ENCODE peak calls at places on chromosomes 3 and 15, in four cellular contexts. X is left ventricle myocardium inferior, I is uterus, R is IMR-90. S is an unnamed sample.

GRCh38 chr15:38474155-38474757 is 20.3 kb downstream of the FAM98B start:
- DNase-seq in R (peak; percentile 82), X (no peak), I (no peak), S (no peak)

GRCh38 chr15:63075072-63075995 is 32.8 kb downstream of the TPM1 start:
- DNase-seq in I (peak; percentile 51), R (peak; percentile 46), X (no peak), S (no peak)

GRCh38 chr3:67037615-67038014 is 39.5 kb downstream of the KBTBD8 start:
- DNase-seq in X (no peak), I (no peak), R (peak; percentile 35), S (no peak)

GRCh38 chr15:79593119-79593869 is 161.2 kb downstream of the MINAR1 start:
- DNase-seq in X (no peak), I (no peak), R (peak; percentile 22), S (peak; percentile 42)

GRCh38 chr15:58771621-58772235 is 626 bp downstream of the MINDY2 start:
- DNase-seq in X (peak; percentile 53), I (peak; percentile 22), R (no peak), S (peak; percentile 91)

GRCh38 chr3:159830523-159831151 is 158.0 kb upstream of the IL12A start:
- DNase-seq in X (no peak), R (peak; percentile 52), I (no peak), S (no peak)

GRCh38 chr3:52845157-52845556 is 10.3 kb upstream of the MUSTN1 start:
- DNase-seq in I (peak; percentile 55), X (peak; percentile 50), R (peak; percentile 38), S (no peak)

GRCh38 chr15:98953950-98954349 is 53.6 kb downstream of the PGPEP1L start:
- DNase-seq in I (no peak), R (no peak), X (no peak), S (no peak)

GRCh38 chr3:88810455-88810854 is 297.0 kb upstream of the EPHA3 start:
- DNase-seq in I (no peak), X (no peak), R (peak; percentile 60), S (no peak)

GRCh38 chr15:41894791-41895463 is 1.1 kb upstream of the SPTBN5 start:
- DNase-seq in X (peak; percentile 82), R (peak; percentile 78), I (peak; percentile 62), S (no peak)

GRCh38 chr3:108388136-108389132 is 92.1 kb downstream of the HHLA2 start:
- DNase-seq in R (no peak), X (no peak), I (no peak), S (no peak)

GRCh38 chr15:77821188-77821958 is 188.7 kb upstream of the LINGO1 start:
- DNase-seq in R (peak; percentile 47), X (peak; percentile 42), I (no peak), S (no peak)

DNA sequence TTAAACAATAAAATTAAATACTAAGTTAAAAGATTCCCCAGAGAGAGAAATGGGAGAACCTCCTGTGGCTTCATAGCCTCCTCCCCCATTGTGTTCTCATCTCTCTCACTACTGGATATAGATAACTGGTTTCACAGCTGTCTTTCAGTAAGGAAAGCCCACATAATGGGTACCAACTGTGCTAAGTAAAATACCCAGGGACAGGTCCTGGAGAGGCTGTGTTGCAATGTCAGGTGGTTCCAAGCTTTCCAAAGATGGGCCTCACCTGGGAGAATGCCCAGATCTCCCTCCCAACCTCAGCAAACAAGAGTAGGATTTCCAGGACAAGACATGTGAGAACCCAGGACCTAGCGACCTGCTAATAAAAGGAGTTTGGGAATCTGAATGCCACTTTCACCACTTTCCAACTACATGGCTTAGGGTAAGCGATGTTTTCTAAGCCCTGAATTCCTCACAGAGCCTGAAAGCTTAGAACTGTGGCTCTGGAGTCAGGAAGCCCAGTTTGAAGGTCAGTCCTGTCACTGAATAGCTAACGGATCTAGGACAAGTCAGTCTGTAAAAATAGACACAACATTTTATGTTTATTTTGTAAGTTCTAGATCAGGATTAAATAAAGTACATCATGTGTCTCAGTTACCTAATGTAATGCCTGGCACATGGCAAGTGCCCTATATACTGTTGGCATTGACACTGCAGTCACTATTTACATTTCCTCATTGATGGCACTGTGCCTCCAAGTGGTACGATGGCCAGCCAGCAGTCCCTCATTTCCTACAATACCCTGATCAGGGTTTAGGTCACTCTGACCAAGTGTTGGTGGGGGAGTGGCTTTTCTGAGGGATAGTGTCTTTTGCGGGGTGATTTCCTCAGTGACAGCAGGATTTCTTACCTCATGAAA is 11.9 kb downstream of the CERS3 start:
- DNase-seq in X (no peak), R (no peak), I (peak; percentile 61), S (no peak)
- TF ChIP-seq CTCF in X (no peak), R (no peak), I (no peak), S (no peak)

DNA sequence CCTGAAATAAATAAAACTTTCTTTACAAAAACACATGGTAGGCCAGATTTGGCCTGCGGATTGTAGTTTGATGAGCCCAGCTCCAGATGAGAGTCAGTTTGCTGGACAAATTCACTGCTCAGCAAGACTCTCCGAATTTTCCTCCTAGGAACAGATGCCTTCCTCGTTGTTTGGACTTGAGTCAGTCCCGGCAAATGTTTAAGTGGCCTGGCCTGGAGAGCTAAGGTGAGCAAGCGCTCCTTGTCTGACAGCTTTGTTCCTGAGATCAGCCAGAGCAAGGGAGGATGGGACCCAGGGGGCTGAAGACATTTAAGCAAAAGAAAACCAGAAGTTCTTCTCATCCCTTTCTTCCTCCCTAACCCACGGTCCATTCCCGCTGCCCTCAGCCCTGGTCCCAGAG is 40.2 kb downstream of the POLR2M start:
- DNase-seq in X (no peak), I (peak; percentile 30), R (no peak), S (no peak)
- H3K4me3 ChIP-seq in X (peak overlapping the region; percentile 29), I (peak overlapping the region; percentile 16), R (no peak overlapping the region), S (peak overlapping the region; percentile 27)

GRCh38 chr3:58965870-58966269 is 84.0 kb downstream of the CFAP20DC start:
- DNase-seq in I (no peak), X (no peak), R (peak; percentile 71), S (no peak)

GRCh38 chr3:58963928-58964497 is 85.8 kb downstream of the CFAP20DC start:
- DNase-seq in I (no peak), X (no peak), R (peak; percentile 20), S (no peak)

GRCh38 chr3:58962040-58962651 is 87.7 kb downstream of the CFAP20DC start:
- DNase-seq in X (no peak), I (no peak), R (peak; percentile 59), S (no peak)

GRCh38 chr3:58962816-58963215 is 87.0 kb downstream of the CFAP20DC start:
- DNase-seq in X (no peak), R (peak; percentile 64), I (no peak), S (no peak)
- TF ChIP-seq CTCF in X (no peak), R (no peak), I (no peak), S (no peak)

DNA sequence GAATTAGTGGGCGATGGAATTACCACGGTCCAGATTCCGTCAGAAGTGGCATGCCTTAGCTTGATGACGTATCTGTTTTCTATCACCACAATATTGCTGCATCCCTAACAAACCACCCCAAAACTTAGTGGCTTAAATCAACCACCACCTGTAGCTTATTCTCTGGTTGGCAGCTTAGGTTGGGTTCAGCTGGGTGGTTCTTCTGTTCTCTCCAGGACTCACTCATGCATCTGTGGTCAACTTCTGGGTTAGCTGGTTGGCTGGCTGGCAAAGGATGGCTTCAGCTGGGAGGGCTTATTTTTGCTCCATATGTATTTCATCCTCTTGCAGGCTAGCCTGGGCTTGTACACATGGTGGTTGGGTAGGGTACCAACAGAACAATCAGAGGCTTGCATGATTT is 288.8 kb upstream of the LRRFIP2 start:
- DNase-seq in X (no peak), R (no peak), I (no peak), S (no peak)
- H3K4me3 ChIP-seq in X (no peak overlapping the region), R (no peak overlapping the region), I (no peak overlapping the region), S (no peak overlapping the region)

GRCh38 chr3:9809239-9809614 is 835 bp upstream of the TTLL3 start:
- DNase-seq in X (no peak), R (no peak), I (no peak), S (no peak)

GRCh38 chr3:9806688-9807589 is 3.1 kb upstream of the TTLL3 start:
- DNase-seq in I (no peak), R (no peak), X (no peak), S (no peak)

GRCh38 chr3:9807981-9808344 is 2.1 kb upstream of the TTLL3 start:
- DNase-seq in R (no peak), X (no peak), I (no peak), S (no peak)

GRCh38 chr3:9809615-9810356 is at the start of gene TTLL3:
- DNase-seq in X (peak; percentile 78), I (peak; percentile 81), R (peak; percentile 36), S (peak; percentile 94)

DNA sequence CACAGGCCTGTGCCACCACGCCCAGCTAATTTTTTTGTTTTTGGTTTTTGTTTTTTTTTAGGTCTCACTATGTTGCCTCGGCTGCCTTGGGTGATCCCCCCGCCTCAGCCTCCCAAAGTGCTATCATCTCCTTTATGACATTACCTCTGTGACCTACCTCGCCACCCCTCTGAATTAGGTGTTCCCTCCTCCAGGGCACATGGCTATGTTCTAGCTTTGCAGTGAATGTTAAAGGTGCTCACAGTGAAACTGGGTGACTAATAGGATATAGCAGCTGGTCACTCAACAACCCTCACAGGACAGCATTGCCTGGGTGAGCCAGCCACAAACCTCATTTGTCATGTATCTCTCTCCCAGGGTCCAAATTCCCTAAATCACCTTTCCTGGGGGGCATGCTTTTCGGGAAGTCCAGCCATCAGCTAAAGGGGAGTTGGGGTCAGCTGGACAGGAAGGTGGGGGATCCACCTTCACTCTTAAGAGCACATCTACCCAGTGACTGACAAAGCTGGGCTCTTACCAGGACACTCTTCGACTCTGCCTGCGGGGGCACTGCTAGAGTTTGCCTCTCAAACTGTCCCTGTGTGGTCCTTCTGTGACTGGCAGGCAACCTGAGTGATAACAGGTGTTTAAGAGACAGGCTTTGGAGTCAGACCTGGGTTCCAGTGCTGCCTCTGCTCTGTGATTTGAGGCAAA is 1.6 kb upstream of the TTLL3 start:
- DNase-seq in X (no peak), R (peak; percentile 43), I (no peak), S (no peak)
- TF ChIP-seq CTCF in X (no peak), R (peak; percentile 23), I (no peak), S (peak; percentile 4)

GRCh38 chr3:97821810-97822775 is at the start of gene CRYBG3:
- DNase-seq in I (peak; percentile 82), R (peak; percentile 75), X (peak; percentile 86), S (peak; percentile 93)

GRCh38 chr3:97825101-97825500 is 3.3 kb downstream of the CRYBG3 start:
- DNase-seq in I (no peak), X (no peak), R (peak; percentile 46), S (no peak)

GRCh38 chr3:97823081-97823480 is 1.3 kb downstream of the CRYBG3 start:
- DNase-seq in X (no peak), I (no peak), R (no peak), S (no peak)

GRCh38 chr3:97821413-97821809 is 400 bp upstream of the CRYBG3 start:
- DNase-seq in I (no peak), R (no peak), X (peak; percentile 38), S (no peak)

DNA sequence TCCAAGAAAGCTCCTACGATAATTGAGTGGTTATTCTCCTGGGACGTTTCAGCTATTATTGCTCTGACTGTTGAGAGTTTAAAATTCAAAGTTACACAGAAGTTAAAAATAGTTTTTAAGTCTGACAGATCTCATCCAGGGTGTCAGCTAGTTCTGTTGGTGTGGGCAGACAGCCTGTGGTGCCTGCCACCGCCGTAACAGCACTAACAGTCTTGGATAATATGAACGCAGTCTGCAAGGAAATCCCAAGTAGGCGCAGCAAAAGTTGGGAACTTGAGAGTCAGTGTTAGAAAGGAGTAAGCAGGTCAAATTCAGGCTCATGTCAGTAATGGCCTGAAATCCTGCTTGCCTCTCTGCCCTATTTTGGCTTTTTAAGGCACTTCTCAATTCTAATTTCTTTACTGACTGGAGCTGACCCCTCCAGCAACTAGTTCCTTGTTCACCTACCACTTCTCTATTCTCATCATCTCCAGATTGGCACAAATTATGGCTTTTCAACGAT is 1.7 kb downstream of the CRYBG3 start:
- DNase-seq in X (peak; percentile 21), R (no peak), I (no peak), S (no peak)
- H3K4me3 ChIP-seq in X (peak overlapping the region; percentile 92), R (peak overlapping the region; percentile 83), I (peak overlapping the region; percentile 83), S (peak overlapping the region; percentile 95)

GRCh38 chr3:4985330-4986174 is 6.3 kb downstream of the BHLHE40 start:
- DNase-seq in X (no peak), I (no peak), R (peak; percentile 76), S (no peak)
- TF ChIP-seq CTCF in X (no peak), I (no peak), R (no peak), S (no peak)